ENCODE peak calls at places on chromosomes 5 and 9, in nine cellular contexts. N, Y, R, U, J, L, B, I and E are unnamed samples.

GRCh38 chr5:60102961-60103683 is 209.6 kb upstream of the PDE4D start:
- DNase-seq in B (peak), Y (no peak), N (no peak), I (peak), L (no peak), R (peak), J (peak), U (peak), E (peak)

GRCh38 chr5:79399046-79399445 is 114.9 kb downstream of the HOMER1 start:
- DNase-seq in B (no peak), Y (no peak), U (no peak), R (peak), J (no peak), I (no peak), N (no peak), L (no peak), E (no peak)

GRCh38 chr9:23492126-23493002 is 333.7 kb downstream of the ELAVL2 start:
- DNase-seq in N (no peak), Y (no peak), B (peak), R (peak), U (no peak), I (peak), J (peak), L (peak), E (peak)

GRCh38 chr5:68344447-68345111 is 129.0 kb downstream of the PIK3R1 start:
- DNase-seq in I (peak), Y (no peak), B (peak), R (peak), J (peak), N (no peak), U (peak), L (no peak), E (no peak)

GRCh38 chr5:39072915-39073758 is 1.1 kb downstream of the RICTOR start:
- DNase-seq in B (peak), L (peak), R (peak), I (peak), U (peak), Y (peak), J (peak), N (peak), E (peak)

GRCh38 chr9:16726023-16726422 is 144.4 kb downstream of the BNC2 start:
- DNase-seq in J (peak), U (no peak), B (peak), I (peak), N (no peak), L (no peak), R (peak), Y (no peak), E (peak)

GRCh38 chr5:33275921-33276705 is 164.7 kb upstream of the TARS1 start:
- DNase-seq in Y (no peak), R (no peak), N (no peak), L (no peak), I (peak), J (peak), U (no peak), B (peak), E (peak)

GRCh38 chr9:13832451-13832850 is 481.5 kb downstream of the NFIB start:
- DNase-seq in L (no peak), Y (no peak), N (no peak), U (no peak), R (peak), I (no peak), J (no peak), B (no peak), E (no peak)

GRCh38 chr5:76831108-76831447 is 12.2 kb downstream of the F2RL1 start:
- DNase-seq in U (peak), I (peak), Y (no peak), R (peak), L (peak), N (peak), J (peak), B (peak), E (peak)

GRCh38 chr9:128383791-128384190 is 12.6 kb downstream of the URM1 start:
- DNase-seq in Y (no peak), U (no peak), B (no peak), R (no peak), N (no peak), I (no peak), L (no peak), J (no peak), E (no peak)

GRCh38 chr5:50766042-50766441 is 99.6 kb downstream of the PARP8 start:
- DNase-seq in N (no peak), I (no peak), L (no peak), J (no peak), R (no peak), Y (no peak), B (no peak), U (no peak), E (no peak)
- TF ChIP-seq CTCF in N (no peak), I (no peak), L (no peak), J (no peak), R (no peak), Y (no peak), B (no peak), U (no peak), E (no peak)

GRCh38 chr5:11157132-11157531 is 396.1 kb upstream of the DAP start:
- DNase-seq in J (no peak), N (no peak), U (no peak), R (no peak), L (no peak), I (no peak), B (no peak), Y (no peak), E (no peak)

GRCh38 chr5:11149136-11149535 is 388.1 kb upstream of the DAP start:
- DNase-seq in U (no peak), Y (no peak), B (no peak), R (no peak), I (no peak), L (no peak), J (no peak), N (no peak), E (no peak)

GRCh38 chr5:11150976-11151375 is 389.9 kb upstream of the DAP start:
- DNase-seq in J (no peak), I (no peak), R (no peak), N (no peak), L (no peak), B (no peak), Y (no peak), U (no peak), E (no peak)

DNA sequence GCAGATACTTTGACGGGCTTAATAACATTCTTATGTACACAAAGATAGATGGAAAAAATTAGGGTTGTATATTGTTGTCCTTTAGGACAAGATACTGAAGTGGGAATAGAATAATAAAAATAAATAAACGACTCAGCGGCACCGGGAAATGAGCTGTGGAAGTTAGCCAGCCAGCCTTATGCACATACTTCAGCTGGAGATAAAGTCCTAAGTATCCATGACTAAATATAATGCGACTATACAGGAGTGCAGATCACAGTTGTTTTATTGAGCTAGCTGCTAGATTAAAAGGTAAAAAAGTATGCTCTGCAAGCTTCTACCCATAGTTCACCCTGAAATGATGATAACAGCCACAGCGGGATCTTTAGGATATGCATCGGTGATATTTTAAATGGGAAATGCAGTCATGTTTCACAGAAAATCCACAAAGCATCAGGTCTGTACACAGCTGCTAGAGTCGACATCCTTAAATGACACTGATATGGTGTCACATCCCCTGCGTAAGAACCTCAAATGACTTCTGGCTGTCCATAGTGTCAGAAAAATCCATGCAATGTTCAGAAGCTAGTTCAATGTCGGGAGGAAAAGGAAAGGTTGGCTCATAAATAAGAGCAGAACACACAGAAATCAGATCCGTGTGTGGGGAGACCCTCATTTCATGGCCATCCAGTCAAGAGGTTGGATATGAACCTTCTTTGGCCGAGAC is 392.8 kb upstream of the DAP start:
- DNase-seq in N (no peak), B (no peak), L (no peak), J (no peak), R (no peak), U (no peak), Y (no peak), I (no peak), E (no peak)
- TF ChIP-seq CTCF in N (no peak), B (no peak), L (no peak), J (no peak), R (no peak), U (no peak), Y (no peak), I (no peak), E (no peak)

GRCh38 chr5:436641-436975 is 6.4 kb upstream of the EXOC3 start:
- DNase-seq in U (no peak), I (no peak), Y (peak), L (no peak), N (peak), B (no peak), J (no peak), R (no peak), E (no peak)

GRCh38 chr5:434443-435146 is 8.4 kb upstream of the EXOC3 start:
- DNase-seq in R (no peak), J (no peak), N (no peak), L (no peak), U (no peak), I (no peak), B (no peak), Y (peak), E (no peak)

GRCh38 chr5:435156-435790 is 7.7 kb upstream of the EXOC3 start:
- DNase-seq in Y (peak), L (no peak), U (no peak), N (peak), I (no peak), J (no peak), R (no peak), B (no peak), E (no peak)

GRCh38 chr5:437281-437771 is 5.7 kb upstream of the EXOC3 start:
- DNase-seq in I (no peak), U (no peak), J (no peak), L (no peak), Y (peak), N (peak), B (no peak), R (no peak), E (no peak)

DNA sequence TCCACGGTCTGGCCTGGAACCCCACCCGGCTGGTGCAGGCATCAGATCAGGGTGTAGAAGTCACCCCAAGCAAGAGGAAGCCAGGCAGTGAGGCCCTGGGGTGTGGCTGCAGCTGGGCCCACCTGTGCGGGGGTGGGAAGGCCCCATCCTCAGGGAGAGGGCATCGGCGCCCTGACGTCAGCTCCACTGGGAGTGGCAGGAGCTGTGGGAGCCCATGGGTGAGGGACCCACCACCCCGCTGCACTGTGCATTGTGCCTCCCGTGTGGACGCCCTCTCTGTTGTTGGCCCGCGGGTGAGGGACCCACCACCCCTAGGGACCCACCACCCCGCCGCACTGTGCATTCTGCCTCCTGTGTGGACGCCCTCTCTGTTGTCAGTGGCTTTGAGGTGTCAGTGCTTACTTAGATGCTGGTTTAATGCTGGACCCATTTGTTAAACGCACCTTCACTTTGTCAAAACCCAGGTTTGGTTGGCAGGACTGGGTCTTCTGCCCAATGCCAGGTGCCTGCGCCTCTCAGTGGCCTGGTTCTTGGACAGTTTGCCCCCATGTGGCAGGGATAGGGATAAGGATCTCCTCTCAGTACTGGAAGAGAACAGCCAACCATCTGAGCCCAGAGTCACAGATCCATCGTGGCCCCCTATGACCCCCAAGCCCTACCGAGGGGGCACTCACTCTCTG is 6.9 kb upstream of the EXOC3 start:
- DNase-seq in I (peak), B (no peak), U (no peak), R (peak), Y (peak), N (peak), L (peak), J (peak), E (no peak)
- TF ChIP-seq CTCF in I (peak), B (peak), U (peak), R (peak), Y (peak), N (no peak), L (no peak), J (peak), E (peak)

GRCh38 chr5:139543423-139543991 is 17.6 kb upstream of the UBE2D2 start:
- DNase-seq in R (peak), U (no peak), I (peak), B (peak), L (peak), J (peak), N (peak), Y (peak), E (no peak)
- TF ChIP-seq CTCF in R (no peak), U (peak), I (no peak), B (peak), L (no peak), J (no peak), N (no peak), Y (peak), E (peak)

GRCh38 chr9:70998962-70999361 is 122.5 kb downstream of the TRPM3 start:
- DNase-seq in J (no peak), Y (no peak), R (no peak), N (no peak), I (peak), U (peak), B (peak), L (no peak), E (peak)

GRCh38 chr9:71004196-71004595 is 117.2 kb downstream of the TRPM3 start:
- DNase-seq in I (peak), L (no peak), B (no peak), U (no peak), R (no peak), N (no peak), J (no peak), Y (no peak), E (no peak)

GRCh38 chr9:71005456-71005855 is 116.0 kb downstream of the TRPM3 start:
- DNase-seq in J (no peak), B (no peak), R (no peak), L (no peak), I (no peak), N (no peak), Y (no peak), U (no peak), E (no peak)

GRCh38 chr9:71001780-71002386 is 119.5 kb downstream of the TRPM3 start:
- DNase-seq in R (peak), Y (no peak), N (no peak), U (no peak), B (peak), L (peak), J (peak), I (peak), E (peak)

GRCh38 chr9:71003346-71003745 is 118.1 kb downstream of the TRPM3 start:
- DNase-seq in N (no peak), B (no peak), Y (no peak), L (no peak), J (no peak), R (no peak), U (no peak), I (no peak), E (no peak)
- TF ChIP-seq CTCF in N (no peak), B (no peak), Y (no peak), L (no peak), J (no peak), R (no peak), U (no peak), I (no peak), E (no peak)

GRCh38 chr9:123267481-123268239 is 726 bp downstream of the STRBP start:
- DNase-seq in B (no peak), N (peak), Y (peak), R (no peak), I (no peak), U (no peak), J (no peak), L (peak), E (no peak)

GRCh38 chr9:123266655-123267421 is 1.5 kb downstream of the STRBP start:
- DNase-seq in U (no peak), I (no peak), J (no peak), Y (no peak), N (no peak), B (no peak), R (no peak), L (no peak), E (no peak)

GRCh38 chr9:123269316-123269715 is 930 bp upstream of the STRBP start:
- DNase-seq in I (no peak), N (no peak), L (no peak), B (no peak), R (no peak), Y (no peak), U (no peak), J (no peak), E (no peak)

GRCh38 chr9:123268950-123269302 is 540 bp upstream of the STRBP start:
- DNase-seq in J (no peak), U (no peak), L (no peak), Y (no peak), R (no peak), N (no peak), B (no peak), I (no peak), E (no peak)

DNA sequence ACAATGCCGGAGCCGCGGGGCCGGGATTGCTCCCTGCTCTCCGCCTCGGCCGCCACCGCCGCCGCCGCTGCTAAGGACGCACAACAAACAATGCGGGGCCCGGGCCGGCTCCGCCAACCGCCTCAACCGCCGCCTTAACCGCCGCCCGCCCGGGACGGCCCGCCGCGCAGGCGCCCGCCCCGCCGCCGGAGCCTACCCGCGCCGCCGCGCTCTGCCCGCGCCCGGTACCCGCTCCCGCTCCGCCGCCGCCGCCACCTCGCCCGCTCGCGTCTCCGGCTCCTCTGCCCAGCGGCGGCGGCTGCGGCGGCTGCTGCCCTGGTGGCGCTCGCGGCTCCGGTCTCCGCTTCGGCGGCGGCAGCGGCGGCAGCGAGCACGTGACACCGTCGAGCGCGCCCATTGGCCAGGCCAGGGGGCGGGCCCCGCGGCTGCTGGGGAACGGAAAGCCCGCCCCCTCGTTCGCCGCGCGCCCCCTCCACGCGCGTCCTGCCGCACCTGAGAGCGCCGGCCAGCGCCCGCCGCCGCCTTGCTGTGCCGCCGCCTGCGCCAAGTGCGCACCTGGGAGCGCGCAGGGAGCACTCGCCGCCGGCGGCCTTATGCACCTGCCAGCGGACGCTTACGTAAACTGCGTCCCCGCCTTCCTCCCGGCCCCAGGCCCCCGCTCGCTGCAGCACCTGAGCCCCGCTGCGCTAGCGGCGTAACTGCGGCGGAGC is at the start of gene STRBP:
- DNase-seq in N (peak), J (peak), B (peak), I (peak), R (peak), U (peak), L (peak), Y (peak), E (peak)
- TF ChIP-seq CTCF in N (no peak), J (no peak), B (no peak), I (no peak), R (no peak), U (no peak), L (no peak), Y (no peak), E (no peak)

GRCh38 chr9:134781895-134782294 is 98.7 kb upstream of the FCN2 start:
- DNase-seq in J (no peak), L (peak), B (no peak), R (no peak), N (no peak), I (no peak), U (no peak), Y (no peak), E (no peak)
- TF ChIP-seq CTCF in J (peak), L (peak), B (peak), R (no peak), N (no peak), I (peak), U (peak), Y (no peak), E (peak)

GRCh38 chr5:177982956-177983355 is 13.1 kb downstream of the PROP1 start:
- DNase-seq in L (no peak), Y (no peak), R (no peak), U (no peak), I (no peak), B (no peak), J (no peak), N (peak), E (no peak)

GRCh38 chr5:177983763-177984564 is 12.1 kb downstream of the PROP1 start:
- DNase-seq in L (no peak), J (no peak), Y (no peak), U (no peak), B (no peak), N (no peak), R (no peak), I (no peak), E (no peak)

GRCh38 chr5:177981296-177982071 is 14.6 kb downstream of the PROP1 start:
- DNase-seq in N (peak), U (no peak), L (no peak), B (no peak), R (no peak), Y (no peak), I (no peak), J (no peak), E (no peak)

GRCh38 chr5:177980776-177981175 is 15.3 kb downstream of the PROP1 start:
- DNase-seq in I (no peak), R (peak), N (peak), B (no peak), J (no peak), U (no peak), Y (no peak), L (no peak), E (peak)

GRCh38 chr5:177982072-177982727 is 13.8 kb downstream of the PROP1 start:
- DNase-seq in Y (no peak), L (no peak), J (no peak), I (no peak), U (no peak), N (peak), B (no peak), R (no peak), E (no peak)
- TF ChIP-seq CTCF in Y (peak), L (no peak), J (peak), I (no peak), U (no peak), N (no peak), B (no peak), R (peak), E (no peak)

DNA sequence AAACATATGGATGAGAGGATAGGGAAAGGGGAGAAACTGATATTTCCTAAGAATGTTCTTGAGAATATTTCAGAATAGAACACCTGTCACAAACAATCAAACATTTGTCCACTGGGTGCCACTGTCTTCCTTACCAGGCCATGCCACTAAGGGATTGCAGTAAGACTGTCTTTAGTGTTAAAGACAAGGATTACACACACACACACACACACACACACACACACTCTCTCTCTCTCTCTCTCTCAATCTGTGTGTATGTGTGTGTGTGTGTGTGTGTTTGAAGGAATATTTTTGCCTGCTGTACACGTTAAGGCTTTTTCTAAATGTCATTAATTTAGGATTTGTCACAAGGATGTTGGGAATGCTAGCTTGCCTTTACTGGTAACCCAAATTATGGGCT is 54.4 kb downstream of the CCDC192 start:
- DNase-seq in Y (no peak), N (no peak), I (peak), J (peak), U (peak), L (peak), B (peak), R (peak), E (peak)
- TF ChIP-seq CTCF in Y (peak), N (no peak), I (peak), J (peak), U (peak), L (no peak), B (peak), R (peak), E (peak)

GRCh38 chr5:28017178-28017577 is 978.8 kb upstream of the CDH9 start:
- DNase-seq in U (no peak), B (no peak), L (no peak), I (no peak), J (no peak), R (no peak), N (no peak), Y (no peak), E (no peak)

GRCh38 chr5:28014779-28015178 is 976.4 kb upstream of the CDH9 start:
- DNase-seq in J (peak), I (no peak), R (peak), Y (no peak), U (no peak), B (no peak), L (no peak), N (no peak), E (no peak)

GRCh38 chr5:28009526-28010025 is 971.2 kb upstream of the CDH9 start:
- DNase-seq in I (no peak), J (no peak), U (no peak), N (no peak), R (peak), Y (no peak), B (peak), L (no peak), E (no peak)

GRCh38 chr5:28012538-28012937 is 974.2 kb upstream of the CDH9 start:
- DNase-seq in B (no peak), I (no peak), J (no peak), N (no peak), U (no peak), L (no peak), Y (no peak), R (no peak), E (no peak)
- TF ChIP-seq CTCF in B (no peak), I (no peak), J (no peak), N (no peak), U (no peak), L (no peak), Y (no peak), R (no peak), E (no peak)